ENCODE peak calls at places on chromosome 18, in six cellular contexts. One of them, this sample, is unnamed.

GRCh38 chr18:54961016-54961423 is 1.8 kb upstream of the CCDC68 start:
- DNase-seq in cardiac muscle cell: no peak
- DNase-seq in osteocyte: no peak
- DNase-seq in astrocyte of the spinal cord: no peak
- DNase-seq in foreskin fibroblast: peak
- DNase-seq in epithelial cell of esophagus: no peak
- DNase-seq in this sample: no peak

GRCh38 chr18:6022089-6022444 is 126.7 kb upstream of the TMEM200C start:
- DNase-seq in cardiac muscle cell: no peak
- DNase-seq in osteocyte: no peak
- DNase-seq in astrocyte of the spinal cord: peak
- DNase-seq in foreskin fibroblast: no peak
- DNase-seq in epithelial cell of esophagus: no peak
- DNase-seq in this sample: no peak

GRCh38 chr18:41060967-41061366 is 894.1 kb upstream of the PIK3C3 start:
- DNase-seq in cardiac muscle cell: no peak
- DNase-seq in osteocyte: no peak
- DNase-seq in astrocyte of the spinal cord: no peak
- DNase-seq in foreskin fibroblast: no peak
- DNase-seq in epithelial cell of esophagus: peak
- DNase-seq in this sample: no peak

GRCh38 chr18:26540041-26540628 is 8.2 kb downstream of the KCTD1 start:
- DNase-seq in cardiac muscle cell: no peak
- DNase-seq in osteocyte: no peak
- DNase-seq in astrocyte of the spinal cord: no peak
- DNase-seq in foreskin fibroblast: peak
- DNase-seq in epithelial cell of esophagus: peak
- DNase-seq in this sample: no peak

GRCh38 chr18:23943903-23944624 is 70.5 kb upstream of the TTC39C start:
- DNase-seq in cardiac muscle cell: no peak
- DNase-seq in osteocyte: no peak
- DNase-seq in astrocyte of the spinal cord: peak
- DNase-seq in foreskin fibroblast: peak
- DNase-seq in epithelial cell of esophagus: no peak
- DNase-seq in this sample: no peak

GRCh38 chr18:30106356-30106755 is 936.2 kb downstream of the DSC3 start:
- DNase-seq in cardiac muscle cell: no peak
- DNase-seq in osteocyte: no peak
- DNase-seq in astrocyte of the spinal cord: peak
- DNase-seq in foreskin fibroblast: no peak
- DNase-seq in epithelial cell of esophagus: peak
- DNase-seq in this sample: no peak

GRCh38 chr18:2442726-2443275 is 128.5 kb downstream of the METTL4 start:
- DNase-seq in cardiac muscle cell: no peak
- DNase-seq in osteocyte: no peak
- DNase-seq in astrocyte of the spinal cord: peak
- DNase-seq in foreskin fibroblast: no peak
- DNase-seq in epithelial cell of esophagus: peak
- DNase-seq in this sample: no peak

GRCh38 chr18:59660976-59661743 is 36.1 kb downstream of the CCBE1 start:
- DNase-seq in cardiac muscle cell: no peak
- DNase-seq in osteocyte: no peak
- DNase-seq in astrocyte of the spinal cord: peak
- DNase-seq in foreskin fibroblast: peak
- DNase-seq in epithelial cell of esophagus: peak
- DNase-seq in this sample: no peak

GRCh38 chr18:58215005-58215404 is 171.0 kb downstream of the NEDD4L start:
- DNase-seq in cardiac muscle cell: no peak
- DNase-seq in osteocyte: no peak
- DNase-seq in astrocyte of the spinal cord: no peak
- DNase-seq in foreskin fibroblast: no peak
- DNase-seq in epithelial cell of esophagus: no peak
- DNase-seq in this sample: no peak

GRCh38 chr18:46013484-46014189 is 46.5 kb upstream of the EPG5 start:
- DNase-seq in cardiac muscle cell: no peak
- DNase-seq in osteocyte: no peak
- DNase-seq in astrocyte of the spinal cord: no peak
- DNase-seq in foreskin fibroblast: no peak
- DNase-seq in epithelial cell of esophagus: no peak
- DNase-seq in this sample: no peak

GRCh38 chr18:23936371-23936958 is 78.1 kb upstream of the TTC39C start:
- DNase-seq in cardiac muscle cell: no peak
- DNase-seq in osteocyte: no peak
- DNase-seq in astrocyte of the spinal cord: no peak
- DNase-seq in foreskin fibroblast: no peak
- DNase-seq in epithelial cell of esophagus: no peak
- DNase-seq in this sample: no peak

GRCh38 chr18:59556265-59556664 is 141.0 kb downstream of the CCBE1 start:
- DNase-seq in cardiac muscle cell: no peak
- DNase-seq in osteocyte: no peak
- DNase-seq in astrocyte of the spinal cord: no peak
- DNase-seq in foreskin fibroblast: peak
- DNase-seq in epithelial cell of esophagus: peak
- DNase-seq in this sample: no peak

GRCh38 chr18:57649536-57650495 is 28.2 kb upstream of the NARS1 start:
- DNase-seq in cardiac muscle cell: no peak
- DNase-seq in osteocyte: no peak
- DNase-seq in astrocyte of the spinal cord: peak
- DNase-seq in foreskin fibroblast: peak
- DNase-seq in epithelial cell of esophagus: peak
- DNase-seq in this sample: no peak

GRCh38 chr18:29351171-29351570 is 1174.2 kb upstream of the CDH2 start:
- DNase-seq in cardiac muscle cell: no peak
- DNase-seq in osteocyte: no peak
- DNase-seq in astrocyte of the spinal cord: no peak
- DNase-seq in foreskin fibroblast: no peak
- DNase-seq in epithelial cell of esophagus: no peak
- DNase-seq in this sample: no peak

GRCh38 chr18:23945416-23946079 is 69.0 kb upstream of the TTC39C start:
- DNase-seq in cardiac muscle cell: no peak
- DNase-seq in osteocyte: no peak
- DNase-seq in astrocyte of the spinal cord: no peak
- DNase-seq in foreskin fibroblast: no peak
- DNase-seq in epithelial cell of esophagus: no peak
- DNase-seq in this sample: no peak

GRCh38 chr18:8409151-8409550 is 200.1 kb upstream of the RAB12 start:
- DNase-seq in cardiac muscle cell: no peak
- DNase-seq in osteocyte: no peak
- DNase-seq in astrocyte of the spinal cord: no peak
- DNase-seq in foreskin fibroblast: no peak
- DNase-seq in epithelial cell of esophagus: no peak
- DNase-seq in this sample: no peak

GRCh38 chr18:36729197-36729596 is 99.6 kb downstream of the TPGS2 start:
- DNase-seq in cardiac muscle cell: no peak
- DNase-seq in osteocyte: no peak
- DNase-seq in astrocyte of the spinal cord: no peak
- DNase-seq in foreskin fibroblast: no peak
- DNase-seq in epithelial cell of esophagus: no peak
- DNase-seq in this sample: no peak

GRCh38 chr18:32195881-32196815 is 6.3 kb downstream of the MEP1B start:
- DNase-seq in cardiac muscle cell: no peak
- DNase-seq in osteocyte: no peak
- DNase-seq in astrocyte of the spinal cord: no peak
- DNase-seq in foreskin fibroblast: no peak
- DNase-seq in epithelial cell of esophagus: no peak
- DNase-seq in this sample: no peak

GRCh38 chr18:1774261-1774660 is 797.0 kb downstream of the METTL4 start:
- DNase-seq in cardiac muscle cell: no peak
- DNase-seq in osteocyte: no peak
- DNase-seq in astrocyte of the spinal cord: no peak
- DNase-seq in foreskin fibroblast: no peak
- DNase-seq in epithelial cell of esophagus: no peak
- DNase-seq in this sample: no peak

GRCh38 chr18:74748809-74749208 is 151.1 kb downstream of the ZNF407 start:
- DNase-seq in cardiac muscle cell: no peak
- DNase-seq in osteocyte: no peak
- DNase-seq in astrocyte of the spinal cord: no peak
- DNase-seq in foreskin fibroblast: no peak
- DNase-seq in epithelial cell of esophagus: no peak
- DNase-seq in this sample: no peak

DNA sequence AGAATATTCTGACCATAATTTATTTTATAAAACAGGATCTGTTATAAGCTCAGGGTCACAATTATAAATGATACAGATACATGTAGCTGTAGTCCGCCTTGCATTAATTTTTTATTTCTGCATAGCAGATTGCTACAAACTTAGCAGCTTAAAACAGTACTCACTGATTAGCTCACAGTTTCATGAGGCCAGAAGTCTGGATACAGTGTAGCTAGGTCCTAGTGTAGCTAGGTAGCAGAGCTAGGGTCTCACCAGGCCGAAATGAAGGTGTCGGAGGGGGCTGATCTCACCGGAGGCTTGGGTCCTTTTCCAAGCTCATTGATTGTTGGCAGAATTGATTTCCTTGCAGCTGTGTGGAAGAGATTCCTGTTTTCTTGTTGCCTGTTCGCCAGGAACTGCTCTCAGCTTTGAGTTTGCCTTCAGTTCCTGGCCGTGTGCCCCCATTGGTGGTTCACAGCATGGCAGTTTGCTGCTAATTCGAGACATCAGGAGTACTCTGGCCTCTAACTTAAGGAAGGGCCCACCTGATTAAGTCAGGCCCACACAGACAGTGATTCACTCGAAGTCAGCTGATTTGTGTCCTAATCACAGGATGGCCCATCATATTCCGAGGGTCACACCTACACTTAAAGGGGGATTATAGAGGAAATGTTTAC is 18.4 kb downstream of the NAPG start:
- DNase-seq in cardiac muscle cell: no peak
- DNase-seq in osteocyte: no peak
- DNase-seq in astrocyte of the spinal cord: no peak
- DNase-seq in foreskin fibroblast: no peak
- DNase-seq in epithelial cell of esophagus: no peak
- DNase-seq in this sample: no peak
- TF ChIP-seq CTCF in cardiac muscle cell: no peak
- TF ChIP-seq CTCF in osteocyte: no peak
- TF ChIP-seq CTCF in astrocyte of the spinal cord: no peak
- TF ChIP-seq CTCF in foreskin fibroblast: no peak
- TF ChIP-seq CTCF in epithelial cell of esophagus: no peak
- TF ChIP-seq CTCF in this sample: peak

GRCh38 chr18:60668583-60668982 is 296.0 kb upstream of the MC4R start:
- DNase-seq in cardiac muscle cell: no peak
- DNase-seq in osteocyte: no peak
- DNase-seq in astrocyte of the spinal cord: no peak
- DNase-seq in foreskin fibroblast: no peak
- DNase-seq in epithelial cell of esophagus: no peak
- DNase-seq in this sample: no peak
- TF ChIP-seq CTCF in cardiac muscle cell: no peak
- TF ChIP-seq CTCF in osteocyte: peak
- TF ChIP-seq CTCF in astrocyte of the spinal cord: peak
- TF ChIP-seq CTCF in foreskin fibroblast: no peak
- TF ChIP-seq CTCF in epithelial cell of esophagus: peak
- TF ChIP-seq CTCF in this sample: no peak

GRCh38 chr18:13235326-13235937 is 16.9 kb downstream of the LDLRAD4 start:
- DNase-seq in cardiac muscle cell: no peak
- DNase-seq in osteocyte: no peak
- DNase-seq in astrocyte of the spinal cord: peak
- DNase-seq in foreskin fibroblast: no peak
- DNase-seq in epithelial cell of esophagus: no peak
- DNase-seq in this sample: no peak
- TF ChIP-seq CTCF in cardiac muscle cell: no peak
- TF ChIP-seq CTCF in osteocyte: no peak
- TF ChIP-seq CTCF in astrocyte of the spinal cord: no peak
- TF ChIP-seq CTCF in foreskin fibroblast: no peak
- TF ChIP-seq CTCF in epithelial cell of esophagus: no peak
- TF ChIP-seq CTCF in this sample: no peak

DNA sequence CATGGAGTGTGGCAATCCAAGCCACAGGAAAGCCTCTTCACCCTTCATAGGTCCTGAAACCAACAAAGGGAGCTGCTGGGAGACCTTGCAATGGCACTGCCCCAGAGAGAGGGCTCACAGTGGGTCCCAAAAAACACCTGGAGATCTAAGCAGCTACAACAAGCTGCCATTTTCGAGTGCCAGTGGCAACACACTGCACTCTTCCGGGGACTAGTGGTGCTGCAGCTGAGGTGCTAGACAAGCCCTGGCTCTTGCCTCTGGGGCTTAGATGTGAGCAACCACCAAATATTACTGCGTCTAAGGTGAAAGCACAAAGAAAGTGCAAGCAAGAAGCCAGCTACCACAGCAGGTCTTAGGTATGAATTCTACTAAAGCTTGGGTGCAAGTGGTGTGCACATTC is 192.9 kb downstream of the NOL4 start:
- DNase-seq in cardiac muscle cell: no peak
- DNase-seq in osteocyte: no peak
- DNase-seq in astrocyte of the spinal cord: no peak
- DNase-seq in foreskin fibroblast: no peak
- DNase-seq in epithelial cell of esophagus: peak
- DNase-seq in this sample: no peak
- TF ChIP-seq CTCF in cardiac muscle cell: no peak
- TF ChIP-seq CTCF in osteocyte: no peak
- TF ChIP-seq CTCF in astrocyte of the spinal cord: no peak
- TF ChIP-seq CTCF in foreskin fibroblast: no peak
- TF ChIP-seq CTCF in epithelial cell of esophagus: peak
- TF ChIP-seq CTCF in this sample: no peak

GRCh38 chr18:72530622-72531021 is 13.5 kb downstream of the CBLN2 start:
- DNase-seq in cardiac muscle cell: no peak
- DNase-seq in osteocyte: no peak
- DNase-seq in astrocyte of the spinal cord: peak
- DNase-seq in foreskin fibroblast: no peak
- DNase-seq in epithelial cell of esophagus: peak
- DNase-seq in this sample: no peak
- TF ChIP-seq CTCF in cardiac muscle cell: peak
- TF ChIP-seq CTCF in osteocyte: no peak
- TF ChIP-seq CTCF in astrocyte of the spinal cord: no peak
- TF ChIP-seq CTCF in foreskin fibroblast: no peak
- TF ChIP-seq CTCF in epithelial cell of esophagus: no peak
- TF ChIP-seq CTCF in this sample: peak

GRCh38 chr18:76430636-76431035 is 64.4 kb downstream of the ZNF516 start:
- DNase-seq in cardiac muscle cell: no peak
- DNase-seq in osteocyte: no peak
- DNase-seq in astrocyte of the spinal cord: peak
- DNase-seq in foreskin fibroblast: no peak
- DNase-seq in epithelial cell of esophagus: no peak
- DNase-seq in this sample: no peak
- TF ChIP-seq CTCF in cardiac muscle cell: no peak
- TF ChIP-seq CTCF in osteocyte: no peak
- TF ChIP-seq CTCF in astrocyte of the spinal cord: no peak
- TF ChIP-seq CTCF in foreskin fibroblast: no peak
- TF ChIP-seq CTCF in epithelial cell of esophagus: no peak
- TF ChIP-seq CTCF in this sample: no peak

This sample was measured in neural crest cell.